ENCODE peak calls at places on chromosomes 2 and 18, in four cellular contexts. D is lower leg skin, C is K562, F is HCT116. R is an unnamed sample.

GRCh38 chr2:113258748-113259147 is 20.0 kb downstream of the PAX8 start:
- DNase-seq in D (no peak), C (no peak), F (no peak), R (no peak)

GRCh38 chr2:102181919-102182635 is 4.7 kb upstream of the IL1RL2 start:
- DNase-seq in D (no peak), C (no peak), F (no peak), R (no peak)

GRCh38 chr2:173652731-173653426 is 298.2 kb downstream of the CDCA7 start:
- DNase-seq in D (peak), C (no peak), F (peak), R (peak)

GRCh38 chr2:106638043-106638442 is 150.9 kb downstream of the CD8B2 start:
- DNase-seq in D (no peak), C (no peak), F (no peak), R (no peak)

GRCh38 chr2:173866858-173867620 is 98.1 kb downstream of the SP3 start:
- DNase-seq in D (no peak), C (no peak), F (no peak), R (no peak)

GRCh38 chr2:233476651-233477547 is 89.7 kb downstream of the USP40 start:
- DNase-seq in D (no peak), C (no peak), F (no peak), R (no peak)

GRCh38 chr2:46082531-46083485 is 214.4 kb upstream of the EPAS1 start:
- DNase-seq in D (no peak), C (no peak), F (no peak), R (no peak)

GRCh38 chr2:142834003-142834402 is 43.5 kb upstream of the KYNU start:
- DNase-seq in D (no peak), C (no peak), F (no peak), R (no peak)

GRCh38 chr2:85248741-85249524 is 78.9 kb downstream of the TGOLN2 start:
- DNase-seq in D (peak), C (no peak), F (peak), R (peak)

GRCh38 chr2:43458002-43458628 is 137.7 kb downstream of the THADA start:
- DNase-seq in D (no peak), C (no peak), F (no peak), R (peak)

GRCh38 chr2:75458201-75458600 is 102.5 kb downstream of the EVA1A start:
- DNase-seq in D (no peak), C (no peak), F (no peak), R (no peak)

GRCh38 chr2:165505514-165505913 is 36.0 kb downstream of the CSRNP3 start:
- DNase-seq in D (no peak), C (no peak), F (no peak), R (no peak)

GRCh38 chr2:71704688-71705087 is 251.3 kb downstream of the DYSF start:
- DNase-seq in D (no peak), C (no peak), F (no peak), R (no peak)

GRCh38 chr2:11446733-11447248 is 19.2 kb downstream of the E2F6 start:
- DNase-seq in D (peak), C (peak), F (peak), R (peak)

GRCh38 chr2:127721311-127721977 is 20.1 kb downstream of the SFT2D3 start:
- DNase-seq in D (no peak), C (no peak), F (no peak), R (no peak)

GRCh38 chr2:209721497-209721896 is 50.1 kb upstream of the UNC80 start:
- DNase-seq in D (no peak), C (no peak), F (no peak), R (no peak)

GRCh38 chr2:10765461-10765860 is 44.0 kb downstream of the ATP6V1C2 start:
- DNase-seq in D (no peak), C (peak), F (peak), R (no peak)

GRCh38 chr2:232444409-232445148 is 11.4 kb upstream of the ALPI start:
- DNase-seq in D (no peak), C (peak), F (peak), R (peak)

GRCh38 chr18:23951206-23951605 is 63.3 kb upstream of the TTC39C start:
- DNase-seq in D (no peak), C (no peak), F (no peak), R (no peak)

GRCh38 chr18:363327-364115 is 95.7 kb upstream of the THOC1 start:
- DNase-seq in D (no peak), C (no peak), F (no peak), R (no peak)

GRCh38 chr2:63819256-63819655 is 22.4 kb upstream of the UGP2 start:
- DNase-seq in D (no peak), C (no peak), F (no peak), R (no peak)

GRCh38 chr2:1748176-1748740 is 3.9 kb upstream of the PXDN start:
- DNase-seq in D (no peak), C (no peak), F (no peak), R (no peak)

GRCh38 chr2:158024288-158024898 is 77.3 kb upstream of the UPP2 start:
- DNase-seq in D (peak), C (peak), F (no peak), R (peak)

GRCh38 chr2:96105152-96105915 is 11.0 kb downstream of the ADRA2B start:
- DNase-seq in D (no peak), C (no peak), F (no peak), R (no peak)

GRCh38 chr2:221641181-221641871 is 69.2 kb upstream of the EPHA4 start:
- DNase-seq in D (no peak), C (no peak), F (no peak), R (no peak)

GRCh38 chr2:217756375-217757107 is 246.3 kb downstream of the TNS1 start:
- DNase-seq in D (no peak), C (peak), F (peak), R (peak)

GRCh38 chr2:107362973-107363372 is 463.7 kb upstream of the RGPD4 start:
- DNase-seq in D (no peak), C (no peak), F (no peak), R (no peak)

GRCh38 chr2:191691016-191691725 is 13.2 kb downstream of the NABP1 start:
- DNase-seq in D (peak), C (peak), F (peak), R (no peak)

GRCh38 chr2:168780671-168781071 is 21.8 kb upstream of the NOSTRIN start:
- DNase-seq in D (no peak), C (no peak), F (no peak), R (no peak)

GRCh38 chr18:79554321-79554720 is 125.3 kb upstream of the CTDP1 start:
- DNase-seq in D (no peak), C (no peak), F (no peak), R (no peak)

GRCh38 chr2:96146881-96147592 is 1.8 kb upstream of the DUSP2 start:
- DNase-seq in D (no peak), C (no peak), F (no peak), R (no peak)

DNA sequence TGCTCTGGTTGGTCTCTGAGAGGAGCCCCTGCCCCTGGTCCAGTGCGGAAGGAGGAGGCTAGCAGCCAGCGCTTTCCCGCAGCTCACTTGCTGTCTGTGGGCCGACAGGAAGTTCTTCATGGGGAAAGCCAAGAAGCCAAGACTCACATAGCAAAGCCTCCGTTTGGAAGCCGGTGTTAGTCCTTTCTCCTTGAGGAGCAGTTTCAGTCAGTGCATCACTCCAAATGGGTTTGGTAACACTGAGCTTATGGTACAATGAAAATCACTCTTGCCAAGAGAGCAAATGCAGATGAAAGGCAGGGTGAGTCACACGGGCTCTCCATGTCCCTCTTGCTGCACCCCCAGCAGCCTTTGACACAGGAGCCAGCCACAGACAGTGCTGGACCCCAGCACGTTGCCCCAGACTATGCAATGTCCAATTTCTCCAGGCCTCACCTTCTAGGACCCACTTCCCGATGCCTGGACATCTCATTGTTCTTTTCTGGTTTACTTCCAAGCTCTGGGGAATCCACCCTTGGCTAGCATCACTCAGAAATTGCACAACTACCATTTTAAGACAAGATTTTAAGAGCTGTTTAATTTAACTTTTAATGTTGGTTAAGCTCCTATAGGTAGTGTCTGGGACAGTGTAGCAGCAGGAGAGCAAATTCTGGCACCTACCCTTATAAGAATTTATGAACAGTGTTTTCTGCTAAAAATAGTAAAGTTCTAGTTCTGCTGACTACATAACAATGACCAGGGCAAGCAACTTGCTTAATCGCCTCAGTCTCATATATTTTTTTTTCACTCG is 174.9 kb downstream of the ASB1 start:
- DNase-seq in D (peak), C (no peak), F (no peak), R (no peak)
- TF ChIP-seq POLR2A in D (no peak), C (no peak), F (no peak), R (no peak)

GRCh38 chr18:5912491-5912890 is 17.2 kb upstream of the TMEM200C start:
- DNase-seq in D (no peak), C (no peak), F (no peak), R (no peak)

GRCh38 chr18:5918196-5918595 is 22.9 kb upstream of the TMEM200C start:
- DNase-seq in D (no peak), C (no peak), F (no peak), R (no peak)

GRCh38 chr18:5914971-5915370 is 19.6 kb upstream of the TMEM200C start:
- DNase-seq in D (no peak), C (no peak), F (no peak), R (no peak)

GRCh38 chr18:5909130-5909529 is 13.8 kb upstream of the TMEM200C start:
- DNase-seq in D (no peak), C (no peak), F (no peak), R (no peak)

DNA sequence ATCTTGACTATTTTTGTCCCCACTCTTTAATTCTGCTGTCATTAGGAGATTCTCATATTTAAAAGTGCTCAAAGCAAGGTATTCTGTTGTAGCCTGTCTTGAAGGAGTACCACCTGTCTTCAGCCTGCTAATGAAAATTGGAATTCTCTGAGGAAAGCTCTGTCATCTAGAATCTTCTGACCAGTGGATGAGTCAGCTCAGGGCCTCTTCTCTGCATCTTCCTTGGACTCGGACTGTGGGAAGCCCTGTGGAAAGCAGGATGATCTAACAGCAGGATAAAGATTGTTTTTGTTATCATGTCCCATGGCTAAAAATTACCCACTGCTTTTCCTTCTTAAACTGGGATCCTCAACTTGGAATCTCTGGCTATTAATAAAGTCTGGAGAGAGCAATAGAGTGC is 18.7 kb upstream of the TMEM200C start:
- DNase-seq in D (no peak), C (no peak), F (no peak), R (no peak)
- TF ChIP-seq POLR2A in D (no peak), C (no peak), F (no peak), R (no peak)

GRCh38 chr18:48121752-48122151 is 191.3 kb upstream of the SMAD2 start:
- DNase-seq in D (no peak), C (no peak), F (no peak), R (no peak)
- TF ChIP-seq POLR2A in D (no peak), C (no peak), F (no peak), R (no peak)

GRCh38 chr2:189440947-189441708 is at the start of gene WDR75:
- DNase-seq in D (peak), C (peak), F (peak), R (peak)
- TF ChIP-seq POLR2A in D (peak), C (peak), F (peak), R (peak)